ENCODE peak calls at places on chromosomes 7 and 10, in eight cellular contexts. S is uterus, P is choroid plexus epithelial cell, Z is hepatocyte, O is heart left ventricle, E is osteoblast, U is RWPE1, J is lower leg skin. R is an unnamed sample.

GRCh38 chr7:114900127-114900526 is 21.8 kb upstream of the MDFIC start:
- DNase-seq in E (no peak), U (no peak), O (no peak), Z (no peak), S (no peak), P (no peak), J (no peak), R (no peak)

GRCh38 chr7:127799535-127800305 is 147.7 kb downstream of the SND1 start:
- DNase-seq in E (no peak), S (no peak), J (no peak), P (no peak), O (no peak), U (no peak), Z (no peak), R (no peak)

GRCh38 chr10:43254881-43255643 is 11.8 kb downstream of the RASGEF1A start:
- DNase-seq in E (peak), J (peak), O (peak), Z (no peak), P (no peak), U (no peak), S (peak), R (no peak)

GRCh38 chr7:77655836-77656455 is 40.3 kb upstream of the RSBN1L start:
- DNase-seq in Z (no peak), O (no peak), U (no peak), J (no peak), S (no peak), P (peak), E (no peak), R (peak)

GRCh38 chr10:37680243-37680683 is 177.1 kb downstream of the ZNF248 start:
- DNase-seq in U (no peak), J (no peak), P (no peak), O (no peak), S (no peak), E (no peak), Z (no peak), R (no peak)

GRCh38 chr7:99369767-99370353 is 4.7 kb upstream of the ARPC1B start:
- DNase-seq in O (no peak), U (no peak), S (no peak), Z (no peak), J (no peak), E (peak), P (no peak), R (peak)

GRCh38 chr10:72477463-72477862 is 122.7 kb upstream of the DNAJB12 start:
- DNase-seq in J (no peak), S (no peak), U (no peak), O (no peak), E (no peak), P (no peak), Z (no peak), R (no peak)

GRCh38 chr10:112435013-112435619 is 11.6 kb downstream of the ZDHHC6 start:
- DNase-seq in O (no peak), Z (peak), J (no peak), E (no peak), S (no peak), U (peak), P (peak), R (peak)

GRCh38 chr7:116347151-116347832 is 137.0 kb downstream of the TES start:
- DNase-seq in U (no peak), E (no peak), O (no peak), P (no peak), Z (no peak), J (no peak), S (no peak), R (no peak)

GRCh38 chr7:151167197-151167911 is at the start of gene GBX1:
- DNase-seq in P (no peak), S (no peak), E (no peak), U (no peak), O (no peak), Z (peak), J (no peak), R (peak)

GRCh38 chr7:132430863-132431822 is 145.1 kb downstream of the PLXNA4 start:
- DNase-seq in S (peak), U (peak), E (peak), J (no peak), Z (peak), O (no peak), P (peak), R (peak)

DNA sequence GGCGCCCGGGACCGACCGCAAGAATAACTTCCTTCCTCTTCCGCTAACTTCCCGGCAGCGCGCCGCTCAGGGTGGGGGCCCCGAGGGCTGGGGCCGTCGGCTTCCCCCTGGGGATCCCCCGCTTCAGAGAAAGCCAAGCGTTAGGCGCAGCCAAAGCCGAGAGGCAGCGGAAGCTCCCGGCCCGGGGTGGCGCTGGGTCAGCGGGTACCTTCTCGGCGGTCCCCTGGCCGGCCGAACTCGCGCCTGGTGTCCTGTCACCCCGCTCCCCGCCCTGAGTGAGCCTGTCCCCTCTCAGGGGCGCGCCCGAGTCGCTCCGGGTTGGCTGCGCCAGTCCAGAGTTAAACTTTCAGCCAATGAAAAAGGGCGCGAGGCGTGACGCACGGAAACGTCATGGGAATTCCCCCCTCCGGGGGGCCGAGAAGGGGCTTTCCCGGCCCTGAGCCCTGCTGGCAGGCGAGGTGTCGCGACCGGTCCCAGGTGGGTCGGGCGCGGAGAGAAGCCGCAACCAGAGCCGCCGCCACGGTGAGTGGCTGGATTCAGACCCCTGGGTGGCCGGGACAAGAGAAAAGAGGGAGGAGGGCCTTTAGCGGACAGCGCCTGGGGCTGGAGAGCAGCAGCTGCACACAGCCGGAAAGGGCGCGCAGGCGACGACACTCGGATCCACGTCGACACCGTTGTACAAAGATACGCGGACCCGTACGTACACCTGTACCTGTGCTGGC is 1.3 kb upstream of the NFKB2 start:
- DNase-seq in Z (peak), U (peak), S (peak), P (peak), E (peak), J (peak), O (peak), R (peak)
- TF ChIP-seq CTCF in Z (no peak), U (peak), S (peak), P (no peak), E (no peak), J (no peak), O (no peak), R (no peak)

GRCh38 chr7:159030490-159031134 is 114.1 kb downstream of the VIPR2 start:
- DNase-seq in S (peak), P (no peak), E (no peak), U (peak), J (peak), Z (peak), O (peak), R (peak)
- TF ChIP-seq CTCF in S (peak), P (peak), E (no peak), U (no peak), J (no peak), Z (peak), O (peak), R (peak)

GRCh38 chr10:93357680-93358079 is 124.5 kb downstream of the MYOF start:
- DNase-seq in P (peak), J (no peak), O (no peak), E (no peak), U (peak), S (no peak), Z (peak), R (peak)
- TF ChIP-seq CTCF in P (peak), J (no peak), O (no peak), E (peak), U (peak), S (no peak), Z (peak), R (peak)

GRCh38 chr7:105309235-105310156 is 79.2 kb downstream of the SRPK2 start:
- DNase-seq in J (no peak), Z (no peak), S (no peak), U (no peak), E (no peak), P (peak), O (no peak), R (no peak)
- TF ChIP-seq CTCF in J (no peak), Z (no peak), S (no peak), U (no peak), E (no peak), P (no peak), O (no peak), R (no peak)

GRCh38 chr7:3544202-3544601 is 243.2 kb downstream of the SDK1 start:
- DNase-seq in U (no peak), O (no peak), S (no peak), Z (no peak), J (no peak), E (no peak), P (no peak), R (no peak)
- TF ChIP-seq CTCF in U (no peak), O (no peak), S (no peak), Z (no peak), J (no peak), E (no peak), P (no peak), R (no peak)

R was measured in fibroblast of villous mesenchyme.